ENCODE peak calls at places on chromosomes 12 and 14, in ten cellular contexts. K is transverse colon; X is CD8-positive, alpha-beta T cell; D is progenitor cell of endocrine pancreas; J is lower lobe of right lung; G is kidney epithelial cell; P is fibroblast of pulmonary artery; L is A549; Q is cardiac muscle cell; V is cardiac fibroblast. F is an unnamed sample.

GRCh38 chr12:6092784-6093722 is 31.4 kb downstream of the VWF start:
- DNase-seq in L (peak; percentile 85), P (peak; percentile 89), X (no peak), V (peak; percentile 93), K (peak; percentile 45), Q (peak; percentile 84), D (no peak), J (peak; percentile 81), G (peak; percentile 91), F (peak; percentile 89)

GRCh38 chr14:90828642-90829487 is 12.6 kb upstream of the TTC7B start:
- DNase-seq in G (no peak), X (no peak), L (no peak), Q (no peak), K (peak; percentile 33), D (no peak), V (no peak), J (peak; percentile 46), P (no peak), F (no peak)

GRCh38 chr12:52020126-52020525 is 13.4 kb downstream of the TAMALIN start:
- DNase-seq in Q (no peak), K (no peak), P (no peak), G (no peak), J (no peak), X (no peak), V (no peak), D (no peak), L (no peak), F (no peak)

GRCh38 chr14:34331728-34332623 is 130.1 kb downstream of the SPTSSA start:
- DNase-seq in V (peak; percentile 67), K (peak; percentile 86), J (peak; percentile 70), D (peak; percentile 49), X (peak; percentile 38), Q (peak; percentile 61), L (peak; percentile 36), G (no peak), P (peak; percentile 66), F (peak; percentile 55)

GRCh38 chr14:101781240-101782061 is 19.9 kb downstream of the PPP2R5C start:
- DNase-seq in K (no peak), X (no peak), L (no peak), Q (peak; percentile 28), P (no peak), G (no peak), J (no peak), V (peak; percentile 18), D (no peak), F (peak; percentile 12)

GRCh38 chr12:47094804-47095203 is 15.0 kb upstream of the AMIGO2 start:
- DNase-seq in D (no peak), P (peak; percentile 36), X (no peak), J (no peak), V (peak; percentile 64), G (peak; percentile 72), L (no peak), K (no peak), Q (no peak), F (no peak)

GRCh38 chr12:94146166-94146565 is 2.2 kb upstream of the PLXNC1 start:
- DNase-seq in L (no peak), G (no peak), V (no peak), Q (no peak), P (no peak), K (no peak), X (no peak), D (no peak), J (no peak), F (no peak)

GRCh38 chr14:78153069-78153351 is 17.2 kb upstream of the NRXN3 start:
- DNase-seq in J (no peak), V (peak; percentile 21), K (no peak), L (no peak), X (no peak), G (no peak), D (no peak), P (peak; percentile 3), Q (peak; percentile 27), F (peak; percentile 47)

DNA sequence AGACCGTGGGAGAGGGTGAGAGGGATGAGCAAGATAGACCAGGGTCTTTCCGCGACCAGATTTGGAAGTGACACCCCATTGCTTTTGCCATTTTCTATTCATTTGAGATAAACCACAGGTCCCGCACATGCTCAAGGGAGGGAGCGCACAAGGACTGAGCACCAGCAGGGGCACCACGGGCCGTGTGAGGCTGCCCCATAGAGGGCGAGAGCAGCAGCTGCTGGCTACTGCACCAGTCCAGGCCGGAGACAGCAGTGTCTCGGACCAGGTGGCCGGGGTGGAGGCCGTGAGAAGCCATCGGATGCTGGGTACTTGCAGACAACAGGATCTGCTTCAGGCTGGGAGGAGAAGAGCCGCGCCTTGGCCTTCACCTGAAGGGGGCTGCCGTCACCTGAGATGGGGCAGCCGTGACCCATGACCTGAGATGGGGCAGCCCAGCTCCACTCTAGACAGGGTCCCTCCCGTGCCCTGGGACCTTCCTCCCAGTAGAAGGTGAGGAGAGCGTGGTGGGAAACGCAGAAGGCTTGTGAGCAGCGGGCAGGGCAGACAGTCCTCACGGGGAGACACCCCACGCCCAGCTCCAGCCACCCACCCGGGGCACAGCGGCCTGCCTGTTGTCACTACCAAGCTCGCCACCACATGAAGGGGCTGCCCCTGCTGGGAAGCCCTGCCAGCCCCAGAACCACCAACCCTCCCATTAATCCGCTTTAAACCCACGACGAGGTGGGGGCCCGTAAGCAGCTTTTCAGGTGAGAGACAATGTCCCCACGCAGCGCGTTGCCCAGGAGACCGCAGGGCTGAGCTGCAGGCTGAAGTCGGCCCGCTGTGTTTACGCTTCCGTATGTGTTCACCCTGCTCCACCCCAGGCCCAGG is 61.7 kb upstream of the FBRSL1 start:
- DNase-seq in D (no peak), V (no peak), X (no peak), P (no peak), G (no peak), K (no peak), Q (no peak), J (no peak), L (no peak), F (no peak)
- TF ChIP-seq CTCF in D (peak; percentile 22), V (no peak), X (no peak), P (no peak), G (no peak), K (no peak), Q (no peak), J (no peak), L (no peak), F (no peak)

GRCh38 chr14:93734961-93735360 is 53.3 kb downstream of the PRIMA1 start:
- DNase-seq in P (no peak), G (no peak), X (no peak), D (no peak), V (no peak), Q (no peak), K (no peak), L (no peak), J (no peak), F (no peak)

GRCh38 chr14:93733646-93734045 is 54.6 kb downstream of the PRIMA1 start:
- DNase-seq in Q (no peak), L (no peak), V (no peak), P (no peak), D (no peak), J (no peak), X (no peak), K (no peak), G (no peak), F (no peak)

GRCh38 chr14:93734086-93734822 is 54.0 kb downstream of the PRIMA1 start:
- DNase-seq in X (no peak), Q (no peak), G (no peak), V (no peak), D (no peak), P (no peak), K (no peak), L (no peak), J (no peak), F (no peak)

GRCh38 chr14:93737574-93737973 is 50.7 kb downstream of the PRIMA1 start:
- DNase-seq in Q (no peak), D (no peak), G (no peak), K (no peak), X (no peak), J (no peak), L (no peak), V (no peak), P (no peak), F (no peak)

GRCh38 chr14:93736378-93737014 is 51.8 kb downstream of the PRIMA1 start:
- DNase-seq in X (no peak), K (no peak), Q (no peak), G (no peak), V (no peak), D (no peak), L (peak; percentile 45), P (no peak), J (no peak), F (no peak)
- TF ChIP-seq CTCF in X (no peak), K (no peak), Q (no peak), G (no peak), V (no peak), D (peak; percentile 60), L (peak; percentile 34), P (no peak), J (peak; percentile 10), F (no peak)

DNA sequence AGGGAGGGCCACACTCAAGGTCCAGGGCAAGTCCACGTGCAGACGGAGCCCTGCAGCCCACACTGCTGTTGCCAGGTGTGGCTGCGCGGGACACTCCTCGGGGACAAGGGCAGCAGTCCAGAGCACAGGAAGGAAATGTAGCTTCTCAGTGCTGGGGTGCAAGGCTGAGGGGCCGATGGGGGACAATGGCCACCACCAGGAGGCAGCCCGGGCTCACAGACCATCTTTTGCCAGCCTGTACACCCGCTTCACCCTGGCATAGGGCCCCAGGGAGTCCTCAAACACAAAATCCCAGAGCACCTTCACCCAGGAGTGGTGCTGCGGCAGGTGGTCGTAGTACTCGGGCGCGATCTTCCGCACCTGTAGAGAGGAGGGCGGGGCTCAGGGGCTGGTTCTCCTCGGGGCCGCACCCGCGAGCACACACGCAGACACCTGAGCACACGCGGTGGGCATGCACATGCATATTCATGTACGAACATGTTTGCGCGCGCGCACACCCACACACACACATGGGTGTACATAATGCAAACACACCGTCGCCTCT is 12.8 kb downstream of the DEGS2 start:
- DNase-seq in J (no peak), X (peak; percentile 13), L (no peak), V (no peak), D (no peak), P (no peak), G (no peak), K (peak; percentile 67), Q (no peak), F (no peak)
- TF ChIP-seq CTCF in J (no peak), X (peak; percentile 13), L (no peak), V (no peak), D (no peak), P (no peak), G (no peak), K (peak; percentile 30), Q (no peak), F (no peak)

GRCh38 chr12:16387919-16388318 is 40.5 kb downstream of the MGST1 start:
- DNase-seq in P (no peak), X (no peak), V (no peak), D (no peak), Q (no peak), L (no peak), J (no peak), G (no peak), K (no peak), F (no peak)

GRCh38 chr12:16384732-16385131 is 37.3 kb downstream of the MGST1 start:
- DNase-seq in J (no peak), L (no peak), K (no peak), X (no peak), Q (no peak), V (no peak), G (no peak), P (no peak), D (no peak), F (no peak)

GRCh38 chr12:16389594-16389993 is 42.1 kb downstream of the MGST1 start:
- DNase-seq in G (no peak), K (no peak), P (peak; percentile 62), X (no peak), J (no peak), L (no peak), D (no peak), V (peak; percentile 89), Q (peak; percentile 30), F (peak; percentile 91)

GRCh38 chr12:16385779-16386646 is 38.6 kb downstream of the MGST1 start:
- DNase-seq in Q (peak; percentile 83), L (peak; percentile 21), J (no peak), V (peak; percentile 79), P (peak; percentile 87), X (no peak), K (peak; percentile 23), G (peak; percentile 10), D (peak; percentile 49), F (peak; percentile 77)
- TF ChIP-seq CTCF in Q (peak; percentile 58), L (peak; percentile 54), J (peak; percentile 54), V (peak; percentile 47), P (peak; percentile 60), X (no peak), K (no peak), G (peak; percentile 28), D (peak; percentile 74), F (peak; percentile 54)